ENCODE peak calls at places on chromosomes 6 and 20, in seven cellular contexts. W is stomach, A is heart right ventricle, U is left ventricle myocardium inferior, O is psoas muscle, C is astrocyte, Y is endodermal cell. H is an unnamed sample.

GRCh38 chr20:34713194-34713943 is 9.2 kb downstream of the TP53INP2 start:
- DNase-seq in W (no peak), A (peak; percentile 52), U (no peak), O (no peak), C (peak; percentile 99), Y (no peak), H (no peak)

GRCh38 chr6:149213829-149214228 is 103.7 kb upstream of the TAB2 start:
- DNase-seq in W (no peak), A (no peak), U (no peak), O (no peak), C (peak; percentile 75), Y (no peak), H (no peak)

GRCh38 chr6:39231844-39232243 is 2.6 kb upstream of the KCNK5 start:
- DNase-seq in W (no peak), A (no peak), U (no peak), O (no peak), C (no peak), Y (peak; percentile 73), H (no peak)

GRCh38 chr6:80233955-80234354 is 127.5 kb downstream of the BCKDHB start:
- DNase-seq in W (no peak), A (no peak), U (no peak), O (no peak), C (no peak), Y (no peak), H (no peak)

GRCh38 chr6:152293404-152293803 is 343.8 kb downstream of the SYNE1 start:
- DNase-seq in W (peak; percentile 52), A (peak; percentile 58), U (peak; percentile 60), O (peak; percentile 38), C (no peak), Y (no peak), H (no peak)

GRCh38 chr6:134525190-134525868 is 207.4 kb upstream of the SGK1 start:
- DNase-seq in W (no peak), A (no peak), U (no peak), O (no peak), C (no peak), Y (no peak), H (no peak)

GRCh38 chr6:52164319-52165094 is 21.7 kb upstream of the IL17A start:
- DNase-seq in W (no peak), A (no peak), U (no peak), O (no peak), C (no peak), Y (no peak), H (no peak)

GRCh38 chr20:36462440-36463211 is 78.7 kb upstream of the MYL9 start:
- DNase-seq in W (peak; percentile 36), A (peak; percentile 83), U (peak; percentile 80), O (peak; percentile 80), C (peak; percentile 49), Y (peak; percentile 74), H (peak; percentile 80)

GRCh38 chr6:41786451-41787218 is 859 bp upstream of the TOMM6 start:
- DNase-seq in W (peak; percentile 92), A (peak; percentile 91), U (peak; percentile 92), O (peak; percentile 91), C (peak; percentile 38), Y (peak; percentile 96), H (peak; percentile 94)

GRCh38 chr6:139762587-139763031 is 388.2 kb upstream of the CITED2 start:
- DNase-seq in W (no peak), A (no peak), U (no peak), O (no peak), C (no peak), Y (no peak), H (no peak)

GRCh38 chr6:27986928-27987725 is 30.1 kb downstream of the OR2B6 start:
- DNase-seq in W (no peak), A (no peak), U (no peak), O (no peak), C (peak; percentile 20), Y (no peak), H (no peak)
- H3K4me3 ChIP-seq in W (no peak overlapping the region), A (no peak overlapping the region), U (no peak overlapping the region), O (no peak overlapping the region), C (no peak overlapping the region), Y (no peak overlapping the region), H (no peak overlapping the region)

GRCh38 chr6:144928847-144929246 is 643.7 kb downstream of the UTRN start:
- DNase-seq in W (no peak), A (no peak), U (no peak), O (no peak), C (no peak), Y (no peak), H (no peak)

GRCh38 chr6:144935181-144935580 is 650.0 kb downstream of the UTRN start:
- DNase-seq in W (no peak), A (no peak), U (no peak), O (no peak), C (no peak), Y (no peak), H (no peak)

GRCh38 chr6:144931172-144932035 is 646.3 kb downstream of the UTRN start:
- DNase-seq in W (peak; percentile 35), A (peak; percentile 8), U (no peak), O (no peak), C (no peak), Y (peak; percentile 75), H (no peak)

GRCh38 chr6:144932621-144933020 is 647.5 kb downstream of the UTRN start:
- DNase-seq in W (no peak), A (no peak), U (no peak), O (no peak), C (no peak), Y (no peak), H (no peak)

GRCh38 chr6:144929262-144929661 is 644.1 kb downstream of the UTRN start:
- DNase-seq in W (no peak), A (no peak), U (no peak), O (no peak), C (no peak), Y (no peak), H (no peak)
- TF ChIP-seq CTCF in W (no peak), A (no peak), U (no peak), O (no peak), C (no peak), Y (no peak), H (no peak)

GRCh38 chr20:37914672-37915433 is 11.9 kb downstream of the VSTM2L start:
- DNase-seq in W (no peak), A (no peak), U (no peak), O (no peak), C (no peak), Y (peak; percentile 92), H (no peak)
- H3K4me3 ChIP-seq in W (peak overlapping the region; percentile 17), A (peak overlapping the region; percentile 30), U (peak overlapping the region; percentile 41), O (peak overlapping the region; percentile 13), C (peak overlapping the region; percentile 5), Y (no peak overlapping the region), H (peak overlapping the region; percentile 32)

GRCh38 chr6:2693191-2693590 is 57.5 kb downstream of the MYLK4 start:
- DNase-seq in W (no peak), A (no peak), U (no peak), O (no peak), C (no peak), Y (no peak), H (no peak)

GRCh38 chr6:2695464-2696095 is 55.1 kb downstream of the MYLK4 start:
- DNase-seq in W (no peak), A (no peak), U (no peak), O (no peak), C (no peak), Y (no peak), H (no peak)

GRCh38 chr6:2697291-2697690 is 53.4 kb downstream of the MYLK4 start:
- DNase-seq in W (no peak), A (no peak), U (no peak), O (no peak), C (no peak), Y (no peak), H (no peak)
- TF ChIP-seq CTCF in W (no peak), A (no peak), U (no peak), O (no peak), C (no peak), Y (peak; percentile 50), H (no peak)

GRCh38 chr20:19739351-19739750 is 18.7 kb upstream of the RIN2 start:
- DNase-seq in W (no peak), A (no peak), U (no peak), O (no peak), C (no peak), Y (no peak), H (no peak)
- H3K4me3 ChIP-seq in W (no peak overlapping the region), A (no peak overlapping the region), U (no peak overlapping the region), O (no peak overlapping the region), C (no peak overlapping the region), Y (no peak overlapping the region), H (no peak overlapping the region)

GRCh38 chr20:10671850-10672578 is 1.8 kb downstream of the JAG1 start:
- DNase-seq in W (peak; percentile 75), A (peak; percentile 87), U (peak; percentile 79), O (peak; percentile 83), C (no peak), Y (peak; percentile 84), H (peak; percentile 88)

GRCh38 chr20:10672579-10673127 is 1.1 kb downstream of the JAG1 start:
- DNase-seq in W (peak; percentile 71), A (peak; percentile 58), U (peak; percentile 54), O (peak; percentile 63), C (peak; percentile 59), Y (peak; percentile 85), H (peak; percentile 58)

GRCh38 chr20:10670521-10671220 is 3.1 kb downstream of the JAG1 start:
- DNase-seq in W (no peak), A (peak; percentile 46), U (no peak), O (no peak), C (no peak), Y (no peak), H (no peak)

GRCh38 chr20:10669843-10670446 is 3.9 kb downstream of the JAG1 start:
- DNase-seq in W (no peak), A (no peak), U (no peak), O (no peak), C (no peak), Y (no peak), H (no peak)

GRCh38 chr20:10671221-10671849 is 2.5 kb downstream of the JAG1 start:
- DNase-seq in W (peak; percentile 74), A (peak; percentile 85), U (peak; percentile 70), O (no peak), C (peak; percentile 76), Y (peak; percentile 88), H (peak; percentile 96)
- TF ChIP-seq CTCF in W (peak; percentile 23), A (peak; percentile 58), U (peak; percentile 63), O (peak; percentile 17), C (peak; percentile 36), Y (peak; percentile 60), H (peak; percentile 64)